ENCODE peak calls at places on chromosomes 1 and 21, in six cellular contexts. Z is esophagus squamous epithelium, D is IMR-90, C is spleen, E is A549, S is GM12892. V is an unnamed sample.
A peak's percentile ranks its signal among the peaks of the same experiment; 100 is the strongest.

GRCh38 chr1:10490271-10490970 is 15.7 kb downstream of the PEX14 start:
- DNase-seq in D (no peak), E (no peak), S (no peak), Z (no peak), C (no peak), V (no peak)

GRCh38 chr1:14626869-14627607 is 28.6 kb downstream of the KAZN start:
- DNase-seq in S (no peak), C (no peak), D (peak; percentile 3), Z (no peak), E (no peak), V (no peak)

GRCh38 chr1:61313906-61314422 is 231.6 kb downstream of the NFIA start:
- DNase-seq in S (no peak), Z (no peak), E (no peak), C (no peak), D (no peak), V (no peak)

GRCh38 chr1:87794788-87795614 is 466.3 kb downstream of the LMO4 start:
- DNase-seq in E (peak; percentile 46), S (no peak), Z (no peak), D (peak; percentile 87), C (no peak), V (peak; percentile 20)

GRCh38 chr1:98429851-98430496 is 231.5 kb upstream of the SNX7 start:
- DNase-seq in D (no peak), S (no peak), Z (no peak), E (no peak), C (no peak), V (no peak)

GRCh38 chr1:192232859-192233417 is 74.7 kb downstream of the RGS18 start:
- DNase-seq in Z (no peak), S (no peak), C (no peak), E (no peak), D (no peak), V (no peak)

GRCh38 chr21:37446552-37446951 is 80.0 kb downstream of the DYRK1A start:
- DNase-seq in D (no peak), E (no peak), Z (no peak), C (no peak), S (no peak), V (no peak)

GRCh38 chr1:24898152-24898908 is 31.7 kb downstream of the RUNX3 start:
- DNase-seq in D (peak; percentile 12), S (peak; percentile 71), E (peak; percentile 69), Z (no peak), C (peak; percentile 87), V (no peak)

GRCh38 chr1:53408755-53409129 is 50.5 kb upstream of the DMRTB1 start:
- DNase-seq in Z (no peak), D (no peak), S (no peak), E (no peak), C (no peak), V (no peak)

GRCh38 chr1:109201123-109201703 is 12.5 kb upstream of the SARS1 start:
- DNase-seq in C (no peak), S (peak; percentile 43), Z (no peak), D (peak; percentile 96), E (peak; percentile 36), V (peak; percentile 70)

GRCh38 chr1:248861621-248862020 is 2.7 kb upstream of the ZNF692 start:
- DNase-seq in E (no peak), C (no peak), D (no peak), S (no peak), Z (no peak), V (no peak)

GRCh38 chr1:9211291-9211811 is 23.2 kb upstream of the H6PD start:
- DNase-seq in D (peak; percentile 98), Z (no peak), E (no peak), C (no peak), S (no peak), V (peak; percentile 45)

GRCh38 chr1:30187413-30188023 is 535.9 kb downstream of the MATN1 start:
- DNase-seq in C (no peak), D (no peak), S (no peak), E (no peak), Z (no peak), V (no peak)

GRCh38 chr1:195663549-195664280 is 944.5 kb downstream of the KCNT2 start:
- DNase-seq in D (peak; percentile 94), C (no peak), E (peak; percentile 5), Z (no peak), S (no peak), V (peak; percentile 6)

GRCh38 chr21:25626752-25627151 is 12.3 kb upstream of the JAM2 start:
- DNase-seq in E (no peak), Z (no peak), D (no peak), S (no peak), C (no peak), V (no peak)

GRCh38 chr1:82991569-82991968 is 1007.4 kb downstream of the TTLL7 start:
- DNase-seq in Z (no peak), E (no peak), S (no peak), C (no peak), D (no peak), V (no peak)

GRCh38 chr1:153122831-153123421 is 9.6 kb upstream of the SPRR2F start:
- DNase-seq in D (no peak), E (no peak), S (no peak), C (no peak), Z (no peak), V (no peak)

GRCh38 chr1:151547900-151548230 is 7.8 kb downstream of the TUFT1 start:
- DNase-seq in S (no peak), Z (no peak), C (no peak), D (no peak), E (no peak), V (no peak)
- TF ChIP-seq POLR2A in S (no peak), Z (no peak), C (no peak), D (no peak), E (no peak), V (no peak)

DNA sequence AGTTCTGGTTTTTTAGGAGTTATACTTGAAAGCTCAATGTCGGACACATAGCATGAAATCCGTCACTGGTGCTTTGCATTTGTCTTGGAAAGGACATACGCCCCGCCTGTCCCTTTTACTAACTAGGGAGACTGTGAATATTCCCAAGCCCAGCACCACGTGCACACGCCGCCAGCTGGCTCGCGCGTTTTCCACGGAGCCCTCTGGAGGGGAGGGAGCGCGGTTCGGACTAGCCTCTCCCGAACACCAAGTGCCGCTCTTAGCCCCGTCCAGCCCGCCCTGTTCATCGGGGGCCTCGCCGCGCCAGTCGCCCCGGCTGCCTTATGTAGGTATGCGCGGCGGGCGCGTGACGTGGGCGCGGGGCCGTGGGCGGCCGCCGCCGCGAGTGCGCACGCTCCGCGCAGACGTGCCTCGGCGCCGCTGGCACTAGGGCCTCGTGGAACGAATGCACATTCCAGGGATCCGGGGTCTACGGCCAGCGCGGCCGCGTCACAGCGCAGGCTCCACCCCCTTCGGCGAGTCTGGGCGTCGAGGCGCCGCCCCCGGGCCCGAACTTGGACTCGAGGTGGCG is 689 bp upstream of the IRF2BP2 start:
- DNase-seq in C (peak; percentile 98), D (peak; percentile 95), Z (peak; percentile 68), E (peak; percentile 92), S (peak; percentile 67), V (peak; percentile 89)
- TF ChIP-seq POLR2A in C (peak; percentile 96), D (peak; percentile 98), Z (peak; percentile 98), E (peak; percentile 97), S (peak; percentile 94), V (peak; percentile 99)

GRCh38 chr1:93692451-93692861 is 10.8 kb upstream of the BCAR3 start:
- DNase-seq in E (no peak), D (peak; percentile 53), Z (no peak), S (no peak), C (no peak), V (no peak)

GRCh38 chr1:93695411-93696005 is 13.9 kb upstream of the BCAR3 start:
- DNase-seq in Z (no peak), S (no peak), C (no peak), D (no peak), E (no peak), V (no peak)

GRCh38 chr1:93694039-93694438 is 12.4 kb upstream of the BCAR3 start:
- DNase-seq in E (no peak), C (no peak), Z (no peak), D (no peak), S (no peak), V (no peak)

GRCh38 chr1:93692983-93693591 is 11.4 kb upstream of the BCAR3 start:
- DNase-seq in D (peak; percentile 90), E (peak; percentile 59), S (no peak), Z (no peak), C (no peak), V (peak; percentile 61)

DNA sequence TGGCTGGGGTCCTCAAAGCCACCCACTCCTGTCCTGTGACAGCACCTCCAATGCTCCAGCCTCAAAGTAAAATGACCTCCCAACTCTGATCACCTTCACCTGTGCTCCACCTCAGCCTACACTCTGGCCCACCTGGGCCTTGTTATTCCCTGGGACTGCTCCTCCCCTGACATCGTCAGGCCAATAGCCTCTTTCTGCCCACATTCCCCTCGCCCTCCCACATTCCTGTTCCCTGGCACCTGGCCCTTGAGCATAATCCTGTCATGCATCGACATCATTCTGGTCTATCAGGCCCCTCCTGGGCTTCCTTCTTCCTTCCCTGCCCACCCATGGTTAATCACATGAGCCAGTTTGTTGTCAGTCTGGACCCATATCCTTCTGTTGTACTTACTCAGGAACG is 13.2 kb upstream of the BCAR3 start:
- DNase-seq in D (no peak), E (no peak), Z (no peak), S (no peak), C (no peak), V (no peak)
- TF ChIP-seq POLR2A in D (no peak), E (no peak), Z (no peak), S (no peak), C (no peak), V (no peak)

DNA sequence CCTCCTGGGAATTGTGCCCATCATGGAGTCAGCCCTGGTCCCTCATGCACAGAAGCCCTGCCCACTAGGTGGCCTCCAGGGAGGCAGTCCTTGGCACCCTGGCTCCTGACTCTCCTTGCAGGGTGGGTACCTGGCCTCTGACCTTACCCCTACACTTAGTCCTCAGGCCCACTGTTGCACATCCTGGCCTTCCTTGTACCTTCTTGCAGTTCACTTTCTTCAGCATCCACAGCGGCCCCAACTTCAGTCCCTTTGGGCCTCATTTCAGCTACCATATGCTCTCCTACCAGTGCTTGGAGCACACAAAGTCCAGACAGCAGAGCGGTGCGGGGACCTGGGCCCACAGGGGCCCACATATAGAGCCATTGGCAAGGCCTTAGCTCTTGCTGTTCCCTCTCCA is 19.2 kb upstream of the PARP1 start:
- DNase-seq in Z (no peak), D (no peak), E (no peak), S (no peak), C (no peak), V (no peak)
- TF ChIP-seq POLR2A in Z (no peak), D (no peak), E (no peak), S (no peak), C (no peak), V (no peak)